ENCODE peak calls at places on chromosomes 2 and 18, in four cellular contexts. One of them, this sample, is unnamed.

GRCh38 chr18:1014951-1015627 is 110.4 kb downstream of the ADCYAP1 start:
- DNase-seq in iris pigment epithelial cell: peak
- DNase-seq in activated naive CD4-positive, alpha-beta T cell treated with anti-CD3 and anti-CD28 coated beads for 36 hours: no peak
- DNase-seq in right cardiac atrium: peak
- DNase-seq in this sample: peak

GRCh38 chr2:10242998-10243925 is 59.4 kb upstream of the HPCAL1 start:
- DNase-seq in iris pigment epithelial cell: no peak
- DNase-seq in activated naive CD4-positive, alpha-beta T cell treated with anti-CD3 and anti-CD28 coated beads for 36 hours: no peak
- DNase-seq in right cardiac atrium: no peak
- DNase-seq in this sample: no peak

GRCh38 chr2:28085183-28085582 is 194.7 kb downstream of the BABAM2 start:
- DNase-seq in iris pigment epithelial cell: peak
- DNase-seq in activated naive CD4-positive, alpha-beta T cell treated with anti-CD3 and anti-CD28 coated beads for 36 hours: no peak
- DNase-seq in right cardiac atrium: no peak
- DNase-seq in this sample: no peak

GRCh38 chr2:104901037-104901851 is 47.3 kb downstream of the POU3F3 start:
- DNase-seq in iris pigment epithelial cell: no peak
- DNase-seq in activated naive CD4-positive, alpha-beta T cell treated with anti-CD3 and anti-CD28 coated beads for 36 hours: no peak
- DNase-seq in right cardiac atrium: no peak
- DNase-seq in this sample: no peak

GRCh38 chr18:70072678-70073077 is 125.0 kb upstream of the CD226 start:
- DNase-seq in iris pigment epithelial cell: peak
- DNase-seq in activated naive CD4-positive, alpha-beta T cell treated with anti-CD3 and anti-CD28 coated beads for 36 hours: no peak
- DNase-seq in right cardiac atrium: no peak
- DNase-seq in this sample: no peak

GRCh38 chr2:179981085-179981484 is 26.0 kb downstream of the CWC22 start:
- DNase-seq in iris pigment epithelial cell: peak
- DNase-seq in activated naive CD4-positive, alpha-beta T cell treated with anti-CD3 and anti-CD28 coated beads for 36 hours: no peak
- DNase-seq in right cardiac atrium: no peak
- DNase-seq in this sample: no peak

GRCh38 chr2:130368786-130369185 is 12.9 kb downstream of the PTPN18 start:
- DNase-seq in iris pigment epithelial cell: no peak
- DNase-seq in activated naive CD4-positive, alpha-beta T cell treated with anti-CD3 and anti-CD28 coated beads for 36 hours: no peak
- DNase-seq in right cardiac atrium: no peak
- DNase-seq in this sample: no peak

GRCh38 chr2:100801402-100801801 is 18.5 kb upstream of the NPAS2 start:
- DNase-seq in iris pigment epithelial cell: no peak
- DNase-seq in activated naive CD4-positive, alpha-beta T cell treated with anti-CD3 and anti-CD28 coated beads for 36 hours: no peak
- DNase-seq in right cardiac atrium: no peak
- DNase-seq in this sample: no peak

GRCh38 chr2:201558665-201559064 is 84.6 kb downstream of the TMEM237 start:
- DNase-seq in iris pigment epithelial cell: no peak
- DNase-seq in activated naive CD4-positive, alpha-beta T cell treated with anti-CD3 and anti-CD28 coated beads for 36 hours: no peak
- DNase-seq in right cardiac atrium: no peak
- DNase-seq in this sample: no peak

GRCh38 chr2:61117534-61117933 is 44.5 kb upstream of the C2orf74 start:
- DNase-seq in iris pigment epithelial cell: peak
- DNase-seq in activated naive CD4-positive, alpha-beta T cell treated with anti-CD3 and anti-CD28 coated beads for 36 hours: no peak
- DNase-seq in right cardiac atrium: no peak
- DNase-seq in this sample: no peak

GRCh38 chr2:109690822-109691541 is 76.8 kb downstream of the SOWAHC start:
- DNase-seq in iris pigment epithelial cell: no peak
- DNase-seq in activated naive CD4-positive, alpha-beta T cell treated with anti-CD3 and anti-CD28 coated beads for 36 hours: no peak
- DNase-seq in right cardiac atrium: peak
- DNase-seq in this sample: no peak

GRCh38 chr2:15241208-15241607 is 319.9 kb downstream of the NBAS start:
- DNase-seq in iris pigment epithelial cell: no peak
- DNase-seq in activated naive CD4-positive, alpha-beta T cell treated with anti-CD3 and anti-CD28 coated beads for 36 hours: no peak
- DNase-seq in right cardiac atrium: no peak
- DNase-seq in this sample: no peak

GRCh38 chr2:161241894-161242293 is 66.3 kb upstream of the PSMD14 start:
- DNase-seq in iris pigment epithelial cell: no peak
- DNase-seq in activated naive CD4-positive, alpha-beta T cell treated with anti-CD3 and anti-CD28 coated beads for 36 hours: no peak
- DNase-seq in right cardiac atrium: no peak
- DNase-seq in this sample: no peak

GRCh38 chr18:49048361-49048760 is 97.6 kb upstream of the SMAD7 start:
- DNase-seq in iris pigment epithelial cell: peak
- DNase-seq in activated naive CD4-positive, alpha-beta T cell treated with anti-CD3 and anti-CD28 coated beads for 36 hours: no peak
- DNase-seq in right cardiac atrium: no peak
- DNase-seq in this sample: no peak

GRCh38 chr18:34929336-34929780 is 111.9 kb upstream of the MAPRE2 start:
- DNase-seq in iris pigment epithelial cell: peak
- DNase-seq in activated naive CD4-positive, alpha-beta T cell treated with anti-CD3 and anti-CD28 coated beads for 36 hours: no peak
- DNase-seq in right cardiac atrium: no peak
- DNase-seq in this sample: peak

GRCh38 chr18:36635414-36636096 is 193.2 kb downstream of the TPGS2 start:
- DNase-seq in iris pigment epithelial cell: no peak
- DNase-seq in activated naive CD4-positive, alpha-beta T cell treated with anti-CD3 and anti-CD28 coated beads for 36 hours: no peak
- DNase-seq in right cardiac atrium: no peak
- DNase-seq in this sample: no peak

GRCh38 chr2:128320609-128321420 is 2.1 kb upstream of the HS6ST1 start:
- DNase-seq in iris pigment epithelial cell: no peak
- DNase-seq in activated naive CD4-positive, alpha-beta T cell treated with anti-CD3 and anti-CD28 coated beads for 36 hours: no peak
- DNase-seq in right cardiac atrium: peak
- DNase-seq in this sample: no peak

GRCh38 chr2:64455031-64455332 is 1.0 kb downstream of the LGALSL start:
- DNase-seq in iris pigment epithelial cell: no peak
- DNase-seq in activated naive CD4-positive, alpha-beta T cell treated with anti-CD3 and anti-CD28 coated beads for 36 hours: no peak
- DNase-seq in right cardiac atrium: no peak
- DNase-seq in this sample: no peak

GRCh38 chr2:156399224-156399949 is 36.8 kb upstream of the GPD2 start:
- DNase-seq in iris pigment epithelial cell: peak
- DNase-seq in activated naive CD4-positive, alpha-beta T cell treated with anti-CD3 and anti-CD28 coated beads for 36 hours: no peak
- DNase-seq in right cardiac atrium: no peak
- DNase-seq in this sample: no peak